ENCODE peak calls at places on chromosomes 12 and 14, in five cellular contexts. L, E, P, K and A are unnamed samples.

GRCh38 chr12:4562034-4562657 is at the start of gene DYRK4:
- DNase-seq in E (peak), K (peak), L (no peak), P (peak), A (peak)

GRCh38 chr12:117207675-117208074 is 17.4 kb upstream of the FBXO21 start:
- DNase-seq in P (no peak), E (no peak), L (no peak), K (no peak), A (no peak)

GRCh38 chr12:74021937-74022336 is 515.7 kb upstream of the ATXN7L3B start:
- DNase-seq in E (peak), K (peak), P (no peak), L (peak), A (peak)

GRCh38 chr12:62256408-62257079 is 3.7 kb upstream of the USP15 start:
- DNase-seq in L (no peak), E (no peak), K (no peak), P (no peak), A (no peak)

GRCh38 chr14:91264151-91265150 is 19.9 kb upstream of the GPR68 start:
- DNase-seq in P (no peak), L (peak), E (no peak), K (peak), A (no peak)

GRCh38 chr12:32107376-32108267 is 975 bp downstream of the BICD1 start:
- DNase-seq in E (no peak), P (no peak), K (no peak), L (peak), A (no peak)

GRCh38 chr14:69619007-69619406 is 7.6 kb downstream of the SUSD6 start:
- DNase-seq in L (no peak), K (no peak), P (no peak), E (no peak), A (no peak)

GRCh38 chr12:51270847-51271518 is 768 bp upstream of the SMAGP start:
- DNase-seq in L (peak), P (peak), K (no peak), E (no peak), A (peak)

GRCh38 chr14:104429291-104429861 is 150.2 kb upstream of the C14orf180 start:
- DNase-seq in L (no peak), E (peak), P (no peak), K (no peak), A (no peak)

GRCh38 chr14:56119221-56119967 is 1.2 kb downstream of the PELI2 start:
- DNase-seq in P (no peak), K (peak), L (peak), E (peak), A (no peak)

GRCh38 chr14:49975286-49975685 is 82.4 kb downstream of the ARF6 start:
- DNase-seq in L (peak), E (no peak), K (no peak), P (peak), A (no peak)

GRCh38 chr12:49635036-49635435 is 11.7 kb downstream of the PRPF40B start:
- DNase-seq in P (no peak), E (peak), K (no peak), L (no peak), A (no peak)

GRCh38 chr12:11727133-11727664 is 77.7 kb downstream of the ETV6 start:
- DNase-seq in L (no peak), E (no peak), P (no peak), K (no peak), A (no peak)

GRCh38 chr14:27384124-27384523 is 786.3 kb upstream of the NOVA1 start:
- DNase-seq in E (peak), K (no peak), P (no peak), L (no peak), A (no peak)

GRCh38 chr12:80553316-80553715 is 109.3 kb downstream of the PTPRQ start:
- DNase-seq in P (peak), K (no peak), E (no peak), L (no peak), A (peak)

GRCh38 chr12:49537709-49538601 is 875 bp upstream of the KCNH3 start:
- DNase-seq in P (no peak), E (no peak), K (peak), L (no peak), A (no peak)

GRCh38 chr12:82436354-82436753 is 78.0 kb downstream of the METTL25 start:
- DNase-seq in K (no peak), P (no peak), L (no peak), E (no peak), A (no peak)

GRCh38 chr12:15428632-15429031 is 106.3 kb downstream of the PTPRO start:
- DNase-seq in P (no peak), E (no peak), L (no peak), K (no peak), A (no peak)

GRCh38 chr14:67513631-67514108 is 19.4 kb upstream of the PLEKHH1 start:
- DNase-seq in K (no peak), P (no peak), E (no peak), L (no peak), A (no peak)

GRCh38 chr12:122227341-122227740 is 1.5 kb upstream of the DIABLO start:
- DNase-seq in K (no peak), P (no peak), E (peak), L (no peak), A (no peak)

GRCh38 chr12:102950950-102951490 is 6.5 kb upstream of the ASCL1 start:
- DNase-seq in L (no peak), E (no peak), P (no peak), K (no peak), A (no peak)

GRCh38 chr12:9750276-9751203 is 10.2 kb downstream of the CD69 start:
- DNase-seq in E (peak), P (peak), K (no peak), L (peak), A (no peak)

GRCh38 chr14:75578786-75579781 is 664 bp downstream of the FLVCR2 start:
- DNase-seq in E (no peak), L (no peak), P (no peak), K (no peak), A (peak)

GRCh38 chr12:94390130-94390485 is 69.6 kb downstream of the CEP83 start:
- DNase-seq in K (no peak), E (no peak), L (no peak), P (no peak), A (no peak)

GRCh38 chr12:19025582-19025981 is 104.0 kb upstream of the PLEKHA5 start:
- DNase-seq in E (no peak), K (no peak), P (no peak), L (no peak), A (no peak)

GRCh38 chr12:48164456-48164855 is 7.1 kb upstream of the ASB8 start:
- DNase-seq in L (no peak), P (no peak), K (no peak), E (no peak), A (no peak)

GRCh38 chr12:53600490-53601295 is 25.5 kb downstream of the ATF7 start:
- DNase-seq in E (no peak), K (no peak), L (no peak), P (no peak), A (no peak)

GRCh38 chr14:75452900-75453816 is 25.3 kb downstream of the JDP2 start:
- DNase-seq in K (no peak), E (no peak), P (peak), L (peak), A (peak)

GRCh38 chr12:50936821-50937220 is 15.5 kb upstream of the HIGD1C start:
- DNase-seq in L (no peak), K (no peak), P (no peak), E (no peak), A (no peak)

DNA sequence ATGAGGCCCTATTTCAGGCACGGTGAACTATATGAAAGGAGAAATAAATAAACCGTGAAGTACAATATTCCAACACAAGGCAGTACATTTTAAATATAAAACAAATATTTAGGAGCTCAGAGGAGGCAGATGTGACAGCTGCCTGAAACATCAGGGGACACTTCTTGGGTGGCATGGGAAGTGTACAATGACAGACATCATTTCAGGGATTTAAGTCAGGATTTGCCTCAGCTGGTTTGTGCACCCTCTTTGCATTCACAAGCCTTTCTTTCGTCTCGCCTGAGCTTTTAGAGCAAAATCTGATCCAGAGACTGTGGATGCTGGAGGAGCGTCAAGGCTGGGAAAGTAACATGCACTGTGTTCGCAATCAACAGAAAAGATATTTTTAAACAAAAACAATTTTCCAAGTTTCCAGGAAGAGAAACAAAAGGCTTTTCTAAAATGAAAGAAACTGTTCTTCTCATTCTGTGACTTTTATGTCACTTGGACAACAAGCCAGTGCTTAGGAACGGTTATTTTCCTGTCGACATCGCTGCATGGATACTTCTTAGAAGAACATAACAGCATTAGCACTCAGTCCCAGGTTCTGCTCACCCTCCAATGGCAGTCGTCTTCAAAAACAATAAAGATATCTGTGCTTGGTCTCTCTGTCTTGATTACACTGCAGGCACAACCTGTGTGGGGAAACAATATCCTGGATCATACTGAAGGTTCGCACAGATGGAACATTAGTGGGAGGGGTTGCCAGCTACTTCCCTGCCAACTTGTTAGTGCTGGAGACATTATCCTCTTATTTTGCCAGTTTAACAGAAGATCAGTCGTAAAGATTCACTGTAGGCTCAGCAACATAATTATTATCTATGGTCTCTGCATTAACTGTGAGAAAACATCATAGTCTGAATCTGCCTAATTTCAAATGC is 403.3 kb upstream of the ATP2B1 start:
- DNase-seq in E (no peak), K (no peak), P (no peak), L (no peak), A (no peak)
- H3K4me3 ChIP-seq in E (no peak), K (no peak), P (no peak), L (no peak), A (no peak)

DNA sequence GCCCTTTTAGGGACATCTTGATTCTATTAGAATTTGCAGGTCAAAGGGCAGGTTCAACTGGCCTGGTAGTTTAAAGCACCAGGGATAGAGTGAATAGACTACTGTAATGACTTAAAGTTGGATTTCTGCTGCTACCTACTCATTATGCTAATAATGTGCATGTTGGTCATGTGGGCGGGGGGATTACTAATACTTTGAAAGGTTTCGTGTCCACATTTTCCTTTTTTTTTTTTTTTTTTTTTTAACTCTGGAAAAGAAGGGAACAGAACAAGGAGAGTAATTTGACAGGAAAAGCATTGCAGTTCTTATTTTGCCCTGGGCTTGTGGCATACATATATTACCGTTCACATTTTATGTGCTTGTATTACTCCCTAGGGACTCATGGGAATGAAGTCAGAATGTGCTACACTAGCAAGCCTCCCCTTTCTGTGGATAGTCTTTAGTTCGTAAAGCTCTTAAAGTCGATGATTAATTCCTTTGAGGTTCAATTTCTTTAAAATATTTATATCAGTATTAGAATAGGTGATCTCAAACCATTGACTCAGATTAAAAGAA is 226.6 kb downstream of the FBXL14 start:
- DNase-seq in K (no peak), P (no peak), L (no peak), E (no peak), A (no peak)
- H3K4me3 ChIP-seq in K (no peak), P (no peak), L (no peak), E (no peak), A (no peak)

DNA sequence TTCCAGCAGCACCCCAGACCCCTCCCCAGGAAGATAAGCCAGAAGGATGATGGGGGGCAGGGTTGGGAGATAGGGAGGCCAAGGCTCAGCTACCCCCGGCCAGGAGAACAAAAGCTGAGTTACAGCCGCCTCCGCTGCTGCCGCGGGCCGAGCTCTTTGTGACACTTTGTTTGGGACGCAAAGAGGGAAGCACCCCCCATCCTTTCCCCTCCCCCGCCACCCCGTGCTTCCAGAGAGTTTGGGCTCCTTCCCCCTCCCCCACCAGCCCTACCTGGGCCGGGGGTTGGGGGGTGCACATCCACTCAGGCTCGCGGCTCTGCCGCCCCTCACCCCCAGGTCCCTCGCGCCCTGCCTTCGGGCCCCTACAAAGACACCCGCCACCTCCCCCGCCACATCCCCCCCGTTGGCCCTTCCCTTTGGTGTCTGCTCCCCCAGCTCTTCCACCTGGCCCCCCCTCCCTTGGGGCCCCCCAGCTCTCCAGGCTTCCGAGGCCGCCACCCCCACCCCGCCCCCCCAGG is 780 bp downstream of the ZNF219 start:
- DNase-seq in K (no peak), L (no peak), E (no peak), P (no peak), A (no peak)
- H3K4me3 ChIP-seq in K (peak), L (no peak), E (peak), P (peak), A (peak)

GRCh38 chr12:131591136-131591535 is 119.8 kb upstream of the SFSWAP start:
- DNase-seq in K (no peak), L (no peak), E (no peak), P (no peak), A (no peak)
- H3K4me3 ChIP-seq in K (no peak), L (no peak), E (no peak), P (no peak), A (no peak)

GRCh38 chr12:109290061-109290460 is 19.0 kb downstream of the FOXN4 start:
- DNase-seq in L (no peak), P (no peak), E (no peak), K (no peak), A (no peak)

GRCh38 chr12:109291531-109292341 is 17.3 kb downstream of the FOXN4 start:
- DNase-seq in L (peak), E (peak), P (no peak), K (peak), A (peak)

GRCh38 chr12:109292342-109292711 is 16.8 kb downstream of the FOXN4 start:
- DNase-seq in K (no peak), P (no peak), E (no peak), L (no peak), A (no peak)

GRCh38 chr12:109293106-109293505 is 16.0 kb downstream of the FOXN4 start:
- DNase-seq in P (no peak), K (no peak), E (no peak), L (no peak), A (no peak)

DNA sequence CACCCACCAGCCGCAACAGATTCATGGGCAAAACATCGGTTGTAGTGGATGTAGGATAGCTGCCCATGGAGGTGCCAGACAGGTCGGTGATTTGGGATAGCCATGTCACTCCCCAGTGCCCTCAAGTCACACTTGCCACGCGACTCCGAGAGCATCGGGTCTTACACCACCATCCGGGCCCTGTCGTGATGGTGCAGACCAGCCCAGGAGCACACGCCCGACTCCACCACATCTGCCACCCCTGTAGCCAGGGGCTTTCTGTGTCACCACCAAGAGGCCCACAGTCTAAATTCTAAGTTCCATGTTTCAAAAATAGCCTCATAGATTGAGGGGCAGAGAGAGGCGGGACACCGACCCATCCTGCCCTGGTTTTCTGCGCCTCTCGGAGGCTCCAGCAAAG is 18.0 kb downstream of the FOXN4 start:
- DNase-seq in E (no peak), P (no peak), L (no peak), K (no peak), A (no peak)
- H3K4me3 ChIP-seq in E (no peak), P (no peak), L (no peak), K (peak), A (no peak)

GRCh38 chr14:61751475-61751989 is 10.7 kb upstream of the SNAPC1 start:
- DNase-seq in K (no peak), E (no peak), P (no peak), L (no peak), A (no peak)
- H3K4me3 ChIP-seq in K (peak), E (peak), P (no peak), L (peak), A (no peak)

DNA sequence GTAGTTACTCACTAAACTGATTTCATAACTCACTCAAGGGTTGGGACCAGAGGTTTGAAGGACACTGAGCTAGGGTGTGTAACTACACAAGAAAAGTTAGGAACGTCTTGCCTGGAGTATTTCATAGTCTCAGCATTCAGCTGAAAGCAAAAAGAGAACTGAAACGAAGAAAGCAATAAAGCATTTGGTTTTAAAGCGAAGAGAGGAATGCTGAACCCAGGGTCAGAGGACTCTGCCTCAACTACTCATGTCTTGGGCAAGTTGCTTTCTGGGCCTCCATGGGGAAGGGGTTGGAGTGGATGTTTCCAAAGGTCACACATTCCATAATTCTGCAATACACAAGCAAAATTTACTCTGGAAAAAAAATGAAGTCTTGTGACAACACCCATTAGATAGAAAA is 1.4 kb downstream of the GNS start:
- DNase-seq in P (no peak), E (no peak), K (no peak), L (no peak), A (no peak)
- H3K4me3 ChIP-seq in P (no peak), E (no peak), K (no peak), L (peak), A (no peak)

GRCh38 chr12:47078086-47078395 is 1.4 kb upstream of the PCED1B start:
- DNase-seq in L (no peak), K (no peak), P (no peak), E (no peak), A (no peak)

GRCh38 chr12:47077206-47078085 is 2.0 kb upstream of the PCED1B start:
- DNase-seq in E (no peak), P (no peak), L (no peak), K (no peak), A (no peak)

GRCh38 chr12:47075192-47076084 is 4.0 kb upstream of the PCED1B start:
- DNase-seq in K (no peak), E (no peak), L (no peak), P (no peak), A (no peak)

GRCh38 chr12:47073951-47074350 is 5.5 kb upstream of the PCED1B start:
- DNase-seq in P (no peak), E (no peak), L (no peak), K (no peak), A (no peak)

DNA sequence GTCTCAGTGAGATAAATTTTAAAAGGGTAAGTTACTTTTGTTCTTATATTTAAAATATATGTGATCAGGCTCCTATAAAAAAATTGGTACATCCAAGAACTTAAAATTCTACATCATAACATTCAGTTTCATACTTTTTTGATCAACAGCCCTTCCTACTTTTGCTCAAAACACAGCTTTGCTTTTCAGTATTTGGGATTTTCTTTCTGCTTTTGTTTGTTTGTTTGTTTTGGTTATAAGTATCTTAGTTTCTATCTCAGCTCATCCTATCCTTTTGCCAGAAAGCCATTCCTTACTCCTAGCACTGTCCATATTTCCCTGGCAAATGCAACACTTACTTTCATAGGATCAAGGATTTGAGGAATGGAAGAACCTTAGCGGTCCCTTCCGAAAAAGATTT is 4.7 kb upstream of the PCED1B start:
- DNase-seq in K (no peak), P (no peak), L (no peak), E (no peak), A (no peak)
- H3K4me3 ChIP-seq in K (no peak), P (no peak), L (no peak), E (no peak), A (no peak)

GRCh38 chr12:6685814-6686213 is 3.4 kb downstream of the ZNF384 start:
- DNase-seq in P (no peak), K (no peak), L (no peak), E (no peak), A (no peak)
- H3K4me3 ChIP-seq in P (no peak), K (no peak), L (no peak), E (no peak), A (no peak)